ENCODE peak calls at places on chromosomes 13 and 19, in seven cellular contexts. W is endothelial cell, A is HFF-Myc, N is fibroblast of lung, T is RWPE1, F is MCF 10A, I is activated B cell treated with CpG ODN at 0.5 μM for 24 hours. O is an unnamed sample.

GRCh38 chr13:26590379-26590778 is 32.9 kb downstream of the WASF3 start:
- DNase-seq in T (no peak), A (no peak), I (no peak), F (no peak), N (no peak), W (no peak), O (no peak)

GRCh38 chr19:49243129-49243528 is 81.9 kb downstream of the SLC6A16 start:
- DNase-seq in A (no peak), F (no peak), W (no peak), N (no peak), I (no peak), T (no peak), O (no peak)

GRCh38 chr13:79692846-79693245 is 211.9 kb downstream of the NDFIP2 start:
- DNase-seq in A (peak; percentile 30), F (no peak), W (no peak), T (no peak), N (no peak), I (no peak), O (no peak)

GRCh38 chr19:33409035-33409434 is 35.5 kb downstream of the CEBPG start:
- DNase-seq in W (no peak), N (no peak), T (no peak), F (no peak), A (no peak), I (no peak), O (no peak)

GRCh38 chr13:109297628-109298027 is 488.8 kb downstream of the IRS2 start:
- DNase-seq in I (no peak), W (no peak), F (no peak), T (no peak), N (peak; percentile 89), A (peak; percentile 52), O (no peak)

GRCh38 chr19:35357867-35358573 is at the start of gene FFAR3:
- DNase-seq in T (no peak), I (no peak), F (peak; percentile 30), A (no peak), N (peak; percentile 56), W (no peak), O (no peak)

GRCh38 chr13:50400930-50401553 is 385.8 kb downstream of the KCNRG start:
- DNase-seq in W (no peak), A (peak; percentile 69), I (no peak), F (peak; percentile 75), T (peak; percentile 48), N (peak; percentile 84), O (no peak)

GRCh38 chr19:53849237-53849676 is 18.4 kb upstream of the MYADM start:
- DNase-seq in F (no peak), T (no peak), N (peak; percentile 50), A (peak; percentile 93), W (no peak), I (no peak), O (no peak)

GRCh38 chr19:38539751-38540150 is 78.0 kb downstream of the MAP4K1 start:
- DNase-seq in W (no peak), N (no peak), F (no peak), I (no peak), A (no peak), T (no peak), O (no peak)

GRCh38 chr19:56983804-56984203 is 136.0 kb upstream of the USP29 start:
- DNase-seq in F (no peak), W (no peak), T (no peak), I (no peak), A (no peak), N (no peak), O (no peak)

GRCh38 chr13:95643471-95643813 is 1.1 kb downstream of the DZIP1 start:
- DNase-seq in I (no peak), W (no peak), F (peak; percentile 44), A (no peak), T (peak; percentile 16), N (peak; percentile 60), O (peak; percentile 21)

GRCh38 chr19:4654437-4655361 is 15.4 kb downstream of the TNFAIP8L1 start:
- DNase-seq in N (no peak), W (no peak), T (no peak), I (no peak), F (no peak), A (no peak), O (no peak)

GRCh38 chr13:56700324-56700723 is 440.4 kb upstream of the PRR20A start:
- DNase-seq in A (no peak), I (no peak), F (no peak), N (no peak), T (no peak), W (no peak), O (no peak)

GRCh38 chr19:41427647-41428480 is 690 bp upstream of the B3GNT8 start:
- DNase-seq in N (peak; percentile 27), I (no peak), A (no peak), T (peak; percentile 27), W (peak; percentile 33), F (no peak), O (no peak)

GRCh38 chr19:20077791-20078463 is at the start of gene ZNF90:
- DNase-seq in I (peak; percentile 73), W (peak; percentile 87), T (peak; percentile 75), A (peak; percentile 39), F (no peak), N (peak; percentile 97), O (peak; percentile 94)

GRCh38 chr19:11054200-11054599 is 35.1 kb upstream of the LDLR start:
- DNase-seq in N (no peak), A (no peak), W (no peak), T (no peak), F (no peak), I (no peak), O (no peak)

GRCh38 chr19:13929956-13930355 is 8.3 kb downstream of the PODNL1 start:
- DNase-seq in F (no peak), A (no peak), N (no peak), I (no peak), T (no peak), W (no peak), O (no peak)

GRCh38 chr13:32585625-32586021 is 629 bp upstream of the PDS5B start:
- DNase-seq in I (peak; percentile 16), W (peak; percentile 10), A (no peak), N (no peak), F (no peak), T (no peak), O (no peak)

GRCh38 chr13:49086711-49087110 is 111.0 kb downstream of the FNDC3A start:
- DNase-seq in T (peak; percentile 67), F (peak; percentile 63), I (no peak), N (peak; percentile 74), A (no peak), W (no peak), O (peak; percentile 60)

GRCh38 chr19:6677495-6677894 is 7.5 kb upstream of the TNFSF14 start:
- DNase-seq in A (no peak), I (no peak), W (no peak), N (no peak), F (no peak), T (no peak), O (no peak)

GRCh38 chr19:6671960-6672359 is 2.0 kb upstream of the TNFSF14 start:
- DNase-seq in I (no peak), W (no peak), T (no peak), A (no peak), N (no peak), F (no peak), O (no peak)

GRCh38 chr19:6672693-6673290 is 2.8 kb upstream of the TNFSF14 start:
- DNase-seq in N (no peak), T (no peak), I (no peak), A (no peak), W (no peak), F (no peak), O (no peak)

GRCh38 chr19:6676288-6676687 is 6.3 kb upstream of the TNFSF14 start:
- DNase-seq in N (no peak), W (no peak), I (no peak), F (no peak), T (no peak), A (no peak), O (no peak)

GRCh38 chr19:6674868-6675305 is 4.9 kb upstream of the TNFSF14 start:
- DNase-seq in T (peak; percentile 65), N (peak; percentile 28), F (peak; percentile 83), I (peak; percentile 50), A (peak; percentile 46), W (no peak), O (peak; percentile 47)
- TF ChIP-seq CTCF in T (no peak), N (no peak), F (no peak), I (no peak), A (peak; percentile 9), W (no peak), O (peak; percentile 20)

GRCh38 chr13:40985596-40986327 is 33.4 kb downstream of the ELF1 start:
- DNase-seq in A (no peak), W (no peak), F (no peak), I (no peak), N (no peak), T (no peak), O (no peak)
- TF ChIP-seq CTCF in A (no peak), W (no peak), F (no peak), I (no peak), N (no peak), T (no peak), O (no peak)

GRCh38 chr13:111051656-111052232 is 63.4 kb upstream of the ARHGEF7 start:
- DNase-seq in I (no peak), T (no peak), W (no peak), A (no peak), N (no peak), F (no peak), O (no peak)

GRCh38 chr13:111048387-111048786 is 66.7 kb upstream of the ARHGEF7 start:
- DNase-seq in T (no peak), N (no peak), W (no peak), A (no peak), F (no peak), I (no peak), O (no peak)

GRCh38 chr13:111050539-111050879 is 64.6 kb upstream of the ARHGEF7 start:
- DNase-seq in W (no peak), T (no peak), F (no peak), N (no peak), A (no peak), I (no peak), O (no peak)

GRCh38 chr13:111051041-111051440 is 64.1 kb upstream of the ARHGEF7 start:
- DNase-seq in F (no peak), I (no peak), T (no peak), A (no peak), W (no peak), N (no peak), O (no peak)

DNA sequence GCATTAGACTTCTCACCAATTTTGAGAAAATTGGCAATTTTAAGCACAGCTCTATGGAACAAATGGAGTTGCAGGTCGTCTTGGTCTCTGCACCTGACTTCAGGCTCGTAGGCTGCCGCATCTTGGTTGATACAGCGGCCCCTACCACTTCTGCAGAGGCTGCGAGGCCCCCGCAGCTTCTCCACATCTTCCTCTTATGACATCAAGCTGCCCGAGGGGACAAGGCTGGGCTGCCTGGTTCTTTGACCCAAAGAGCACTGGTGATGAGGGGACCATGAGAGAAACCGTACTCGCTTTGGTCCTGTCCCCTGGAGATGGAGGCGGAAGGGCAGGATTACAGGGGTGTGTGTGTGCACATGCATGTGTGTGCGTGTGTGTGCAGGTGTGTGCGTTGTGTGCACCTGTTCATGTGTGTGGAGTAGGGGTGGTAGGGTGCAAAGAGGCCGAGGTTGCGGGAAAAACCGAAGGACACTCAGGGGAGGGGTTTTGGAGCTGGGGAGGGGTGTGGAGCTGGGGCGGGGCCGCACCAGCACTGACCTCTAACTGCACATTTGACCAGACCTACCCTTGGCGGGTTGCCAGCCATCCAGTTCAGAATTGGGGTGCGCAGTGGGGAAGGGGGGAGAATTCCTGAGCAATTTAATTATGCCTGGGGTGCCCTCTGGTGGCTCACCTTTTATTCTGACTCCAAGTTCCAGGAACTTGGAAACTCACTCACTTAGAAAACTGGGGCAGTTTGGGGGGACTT is 65.1 kb upstream of the ARHGEF7 start:
- DNase-seq in A (no peak), F (peak; percentile 34), N (peak; percentile 50), I (no peak), T (peak; percentile 32), W (no peak), O (no peak)
- TF ChIP-seq CTCF in A (peak; percentile 50), F (peak; percentile 48), N (peak; percentile 62), I (no peak), T (peak; percentile 59), W (no peak), O (peak; percentile 60)

GRCh38 chr13:98556968-98557591 is 19.8 kb downstream of the STK24 start:
- DNase-seq in I (no peak), N (no peak), W (no peak), T (no peak), A (no peak), F (no peak), O (no peak)
- TF ChIP-seq CTCF in I (no peak), N (no peak), W (no peak), T (no peak), A (no peak), F (no peak), O (peak; percentile 38)